ENCODE peak calls at places on chromosomes 12 and 14, in six cellular contexts. One of them, this sample, is unnamed.

GRCh38 chr12:90995041-90995440 is 9.7 kb downstream of the EPYC start:
- DNase-seq in upper lobe of right lung: no peak
- DNase-seq in psoas muscle: no peak
- DNase-seq in HepG2: no peak
- DNase-seq in testis: no peak
- DNase-seq in breast epithelium: no peak
- DNase-seq in this sample: no peak

GRCh38 chr12:48388430-48388829 is 37.7 kb upstream of the ZNF641 start:
- DNase-seq in upper lobe of right lung: no peak
- DNase-seq in testis: no peak
- DNase-seq in breast epithelium: no peak
- DNase-seq in psoas muscle: no peak
- DNase-seq in HepG2: no peak
- DNase-seq in this sample: no peak

GRCh38 chr12:56955631-56956256 is 1.7 kb downstream of the RDH16 start:
- DNase-seq in HepG2: no peak
- DNase-seq in psoas muscle: no peak
- DNase-seq in testis: no peak
- DNase-seq in breast epithelium: no peak
- DNase-seq in upper lobe of right lung: no peak
- DNase-seq in this sample: no peak

GRCh38 chr12:120079352-120080042 is 37.1 kb downstream of the RAB35 start:
- DNase-seq in upper lobe of right lung: peak; percentile 34
- DNase-seq in HepG2: peak; percentile 78
- DNase-seq in testis: no peak
- DNase-seq in breast epithelium: no peak
- DNase-seq in psoas muscle: peak; percentile 41
- DNase-seq in this sample: no peak

GRCh38 chr12:106769078-106769477 is 5.4 kb upstream of the RIC8B start:
- DNase-seq in HepG2: peak; percentile 66
- DNase-seq in psoas muscle: no peak
- DNase-seq in upper lobe of right lung: no peak
- DNase-seq in breast epithelium: no peak
- DNase-seq in testis: no peak
- DNase-seq in this sample: peak; percentile 42

GRCh38 chr12:86137936-86138335 is 118.3 kb downstream of the MGAT4C start:
- DNase-seq in testis: no peak
- DNase-seq in upper lobe of right lung: no peak
- DNase-seq in breast epithelium: no peak
- DNase-seq in HepG2: no peak
- DNase-seq in psoas muscle: no peak
- DNase-seq in this sample: no peak

GRCh38 chr14:105924951-105925591 is 398.7 kb downstream of the TMEM121 start:
- DNase-seq in psoas muscle: peak; percentile 26
- DNase-seq in upper lobe of right lung: peak; percentile 41
- DNase-seq in HepG2: no peak
- DNase-seq in breast epithelium: no peak
- DNase-seq in testis: no peak
- DNase-seq in this sample: peak; percentile 54

GRCh38 chr12:31773867-31774266 is 45.0 kb upstream of the AMN1 start:
- DNase-seq in upper lobe of right lung: no peak
- DNase-seq in testis: no peak
- DNase-seq in psoas muscle: no peak
- DNase-seq in breast epithelium: no peak
- DNase-seq in HepG2: peak; percentile 20
- DNase-seq in this sample: no peak

GRCh38 chr12:71636704-71637115 is 26.9 kb downstream of the ZFC3H1 start:
- DNase-seq in testis: no peak
- DNase-seq in breast epithelium: no peak
- DNase-seq in upper lobe of right lung: no peak
- DNase-seq in psoas muscle: no peak
- DNase-seq in HepG2: peak; percentile 70
- DNase-seq in this sample: no peak

GRCh38 chr12:29547844-29548243 is 50.4 kb upstream of the OVCH1 start:
- DNase-seq in testis: no peak
- DNase-seq in psoas muscle: no peak
- DNase-seq in breast epithelium: no peak
- DNase-seq in HepG2: no peak
- DNase-seq in upper lobe of right lung: no peak
- DNase-seq in this sample: no peak

GRCh38 chr12:88522961-88523360 is 57.3 kb downstream of the KITLG start:
- DNase-seq in testis: no peak
- DNase-seq in psoas muscle: no peak
- DNase-seq in HepG2: no peak
- DNase-seq in breast epithelium: no peak
- DNase-seq in upper lobe of right lung: no peak
- DNase-seq in this sample: no peak

GRCh38 chr12:75724913-75725312 is 213.5 kb upstream of the KRR1 start:
- DNase-seq in upper lobe of right lung: no peak
- DNase-seq in HepG2: peak; percentile 83
- DNase-seq in testis: peak; percentile 19
- DNase-seq in psoas muscle: no peak
- DNase-seq in breast epithelium: no peak
- DNase-seq in this sample: no peak

GRCh38 chr14:77319416-77319815 is 1.3 kb downstream of the POMT2 start:
- DNase-seq in psoas muscle: no peak
- DNase-seq in HepG2: no peak
- DNase-seq in upper lobe of right lung: no peak
- DNase-seq in testis: no peak
- DNase-seq in breast epithelium: no peak
- DNase-seq in this sample: no peak

DNA sequence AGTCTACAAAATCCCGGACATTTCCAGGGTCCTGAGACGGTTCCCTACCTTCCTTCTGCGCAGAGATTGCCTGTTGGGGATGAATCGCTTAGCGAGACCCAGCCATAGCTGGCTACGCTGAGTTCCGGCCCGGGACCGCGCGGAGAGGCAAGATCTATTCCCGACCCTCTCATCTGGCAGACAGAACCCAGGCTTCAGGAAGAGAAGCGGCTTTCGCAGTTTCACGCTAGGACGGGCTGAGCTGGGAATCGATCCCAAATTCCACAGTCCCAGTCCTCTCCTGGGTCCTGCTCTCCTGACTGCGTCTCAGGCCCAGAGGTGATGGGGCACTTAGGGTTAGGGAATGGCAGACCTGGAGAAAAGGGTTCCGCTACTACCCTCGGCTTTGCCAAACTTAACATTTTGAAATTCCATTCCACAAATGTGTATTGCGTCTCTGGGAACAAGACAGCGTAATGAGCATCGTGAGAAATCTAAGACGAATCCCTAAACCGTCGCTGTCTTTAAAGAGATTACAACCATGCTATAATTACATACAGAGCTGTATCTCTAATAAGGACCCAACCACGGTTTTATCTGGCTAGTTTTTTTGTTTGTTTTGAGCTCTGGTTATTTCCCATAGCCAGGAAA is 2.8 kb downstream of the PTPN21 start:
- DNase-seq in testis: peak; percentile 43
- DNase-seq in psoas muscle: peak; percentile 56
- DNase-seq in HepG2: no peak
- DNase-seq in breast epithelium: no peak
- DNase-seq in upper lobe of right lung: no peak
- DNase-seq in this sample: no peak
- H3K27ac ChIP-seq in testis: peak overlapping the region; percentile 52
- H3K27ac ChIP-seq in psoas muscle: peak overlapping the region; percentile 88
- H3K27ac ChIP-seq in HepG2: no peak overlapping the region
- H3K27ac ChIP-seq in breast epithelium: peak overlapping the region; percentile 79
- H3K27ac ChIP-seq in upper lobe of right lung: peak overlapping the region; percentile 49
- H3K27ac ChIP-seq in this sample: peak overlapping the region; percentile 59

DNA sequence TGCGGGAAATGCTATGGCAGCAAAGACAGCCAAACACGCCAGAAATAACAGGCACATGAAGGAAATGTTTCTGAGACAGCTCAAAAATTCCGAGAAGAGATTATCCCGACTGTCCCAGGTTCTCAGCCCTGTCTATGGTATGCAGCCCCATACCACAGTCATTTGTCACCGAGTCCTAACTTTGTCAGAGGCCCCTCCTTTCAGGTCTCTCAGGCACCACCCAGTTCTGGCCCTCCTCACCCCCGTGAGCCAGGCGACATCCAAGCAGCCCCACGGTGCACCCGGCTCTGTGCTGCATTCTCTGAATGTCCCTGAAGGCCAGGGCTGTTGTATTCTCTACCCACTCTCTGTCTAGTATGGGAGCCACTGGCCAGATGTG is 24.0 kb downstream of the SSH1 start:
- DNase-seq in psoas muscle: peak; percentile 64
- DNase-seq in upper lobe of right lung: no peak
- DNase-seq in HepG2: no peak
- DNase-seq in breast epithelium: peak; percentile 56
- DNase-seq in testis: no peak
- DNase-seq in this sample: peak; percentile 60
- H3K4me3 ChIP-seq in psoas muscle: peak overlapping the region; percentile 9
- H3K4me3 ChIP-seq in upper lobe of right lung: no peak overlapping the region
- H3K4me3 ChIP-seq in HepG2: no peak overlapping the region
- H3K4me3 ChIP-seq in breast epithelium: peak overlapping the region; percentile 9
- H3K4me3 ChIP-seq in testis: no peak overlapping the region
- H3K4me3 ChIP-seq in this sample: no peak overlapping the region

DNA sequence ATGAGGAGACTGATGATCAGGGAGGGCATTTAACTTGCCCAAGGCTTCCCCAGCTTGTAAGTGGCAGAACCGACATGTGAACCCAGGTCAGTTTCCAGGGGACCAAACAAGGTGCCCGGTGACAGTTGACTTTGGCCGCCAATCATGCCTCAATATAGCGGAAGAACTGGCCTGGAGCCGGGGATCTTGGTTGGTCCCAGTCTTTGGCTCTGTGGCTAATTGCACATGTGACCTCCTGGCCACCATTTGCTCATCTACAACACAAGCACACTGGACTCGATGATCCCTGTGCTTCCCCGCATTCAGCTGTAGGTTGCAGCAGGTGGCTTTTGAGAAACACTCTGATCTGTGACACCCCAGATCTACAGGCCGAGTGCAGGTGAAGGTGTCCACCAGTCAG is 13.9 kb downstream of the ACACB start:
- DNase-seq in HepG2: no peak
- DNase-seq in upper lobe of right lung: no peak
- DNase-seq in psoas muscle: peak; percentile 85
- DNase-seq in testis: no peak
- DNase-seq in breast epithelium: no peak
- DNase-seq in this sample: no peak
- H3K27ac ChIP-seq in HepG2: no peak overlapping the region
- H3K27ac ChIP-seq in upper lobe of right lung: no peak overlapping the region
- H3K27ac ChIP-seq in psoas muscle: peak overlapping the region; percentile 96
- H3K27ac ChIP-seq in testis: no peak overlapping the region
- H3K27ac ChIP-seq in breast epithelium: no peak overlapping the region
- H3K27ac ChIP-seq in this sample: no peak overlapping the region

GRCh38 chr12:108856170-108856427 is 1.3 kb downstream of the SSH1 start:
- DNase-seq in breast epithelium: no peak
- DNase-seq in psoas muscle: no peak
- DNase-seq in HepG2: no peak
- DNase-seq in testis: no peak
- DNase-seq in upper lobe of right lung: no peak
- DNase-seq in this sample: peak; percentile 44
- H3K4me3 ChIP-seq in breast epithelium: peak overlapping the region; percentile 98
- H3K4me3 ChIP-seq in psoas muscle: peak overlapping the region; percentile 98
- H3K4me3 ChIP-seq in HepG2: peak overlapping the region; percentile 89
- H3K4me3 ChIP-seq in testis: peak overlapping the region; percentile 77
- H3K4me3 ChIP-seq in upper lobe of right lung: peak overlapping the region; percentile 89
- H3K4me3 ChIP-seq in this sample: peak overlapping the region; percentile 70

DNA sequence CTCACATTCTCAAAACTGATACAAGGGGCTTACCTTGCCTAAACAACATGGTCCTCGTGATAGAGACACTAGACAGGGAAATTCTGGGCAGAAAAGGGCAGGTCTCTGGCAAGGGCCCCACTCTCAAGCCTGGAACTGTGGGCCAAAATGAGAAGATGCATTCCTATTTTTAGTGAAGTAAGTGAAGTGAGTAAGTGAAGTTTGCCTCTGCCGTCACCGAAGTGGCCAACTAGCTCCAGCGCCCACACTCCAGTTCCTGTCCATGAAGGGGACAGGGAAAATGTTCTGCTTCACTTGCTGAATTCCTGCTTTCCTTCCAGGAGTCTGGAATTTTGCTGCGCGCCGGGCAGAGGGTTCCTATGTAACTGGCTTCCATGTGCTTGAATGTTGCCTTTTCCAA is 1035.6 kb upstream of the TMEM132C start:
- DNase-seq in psoas muscle: no peak
- DNase-seq in HepG2: no peak
- DNase-seq in testis: no peak
- DNase-seq in upper lobe of right lung: no peak
- DNase-seq in breast epithelium: no peak
- DNase-seq in this sample: no peak
- H3K27ac ChIP-seq in psoas muscle: no peak overlapping the region
- H3K27ac ChIP-seq in HepG2: no peak overlapping the region
- H3K27ac ChIP-seq in testis: no peak overlapping the region
- H3K27ac ChIP-seq in upper lobe of right lung: no peak overlapping the region
- H3K27ac ChIP-seq in breast epithelium: no peak overlapping the region
- H3K27ac ChIP-seq in this sample: no peak overlapping the region

DNA sequence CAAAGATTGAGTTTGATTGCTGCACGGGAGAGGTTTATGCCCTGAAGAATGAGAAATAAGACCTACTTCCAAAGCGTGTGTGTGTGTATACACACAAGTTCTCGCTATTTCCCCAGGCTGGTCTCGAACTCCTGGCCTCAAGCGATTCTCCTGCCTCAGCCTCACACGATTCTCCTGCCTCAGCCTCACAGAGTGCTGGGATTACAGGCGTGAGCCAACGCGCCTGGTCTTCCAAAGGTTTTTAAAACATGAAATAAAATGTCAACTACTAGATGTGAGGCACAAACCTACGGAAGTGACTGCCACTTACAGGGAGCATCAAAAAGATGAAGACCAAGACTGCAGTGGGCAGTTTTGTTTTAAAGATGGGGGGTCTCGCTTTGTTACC is 622 bp upstream of the WASHC3 start:
- DNase-seq in testis: no peak
- DNase-seq in breast epithelium: no peak
- DNase-seq in HepG2: no peak
- DNase-seq in upper lobe of right lung: no peak
- DNase-seq in psoas muscle: no peak
- DNase-seq in this sample: no peak
- H3K4me3 ChIP-seq in testis: peak overlapping the region; percentile 93
- H3K4me3 ChIP-seq in breast epithelium: peak overlapping the region; percentile 86
- H3K4me3 ChIP-seq in HepG2: peak overlapping the region; percentile 92
- H3K4me3 ChIP-seq in upper lobe of right lung: peak overlapping the region; percentile 86
- H3K4me3 ChIP-seq in psoas muscle: peak overlapping the region; percentile 76
- H3K4me3 ChIP-seq in this sample: peak overlapping the region; percentile 83

GRCh38 chr14:61429316-61429715 is 107.9 kb downstream of the PRKCH start:
- DNase-seq in upper lobe of right lung: no peak
- DNase-seq in HepG2: no peak
- DNase-seq in testis: no peak
- DNase-seq in breast epithelium: no peak
- DNase-seq in psoas muscle: no peak
- DNase-seq in this sample: no peak
- H3K27ac ChIP-seq in upper lobe of right lung: no peak overlapping the region
- H3K27ac ChIP-seq in HepG2: no peak overlapping the region
- H3K27ac ChIP-seq in testis: no peak overlapping the region
- H3K27ac ChIP-seq in breast epithelium: no peak overlapping the region
- H3K27ac ChIP-seq in psoas muscle: no peak overlapping the region
- H3K27ac ChIP-seq in this sample: no peak overlapping the region

GRCh38 chr12:102484017-102484731 is 3.8 kb upstream of the IGF1 start:
- DNase-seq in HepG2: peak; percentile 26
- DNase-seq in breast epithelium: peak; percentile 38
- DNase-seq in upper lobe of right lung: no peak
- DNase-seq in psoas muscle: peak; percentile 67
- DNase-seq in testis: peak; percentile 69
- DNase-seq in this sample: no peak
- H3K4me3 ChIP-seq in HepG2: no peak overlapping the region
- H3K4me3 ChIP-seq in breast epithelium: peak overlapping the region; percentile 46
- H3K4me3 ChIP-seq in upper lobe of right lung: peak overlapping the region; percentile 35
- H3K4me3 ChIP-seq in psoas muscle: peak overlapping the region; percentile 55
- H3K4me3 ChIP-seq in testis: no peak overlapping the region
- H3K4me3 ChIP-seq in this sample: peak overlapping the region; percentile 11

This sample was measured in upper lobe of left lung.